ENCODE peak calls at places on chromosomes 16 and 17, in five cellular contexts. One of them, this sample, is unnamed.
A peak's percentile ranks its signal among the peaks of the same experiment; 100 is the strongest.

GRCh38 chr16:64339052-64339770 is 782.7 kb downstream of the CDH11 start:
- DNase-seq in mammary epithelial cell: no peak
- DNase-seq in A549: no peak
- DNase-seq in Peyer's patch: no peak
- DNase-seq in tibial artery: no peak
- DNase-seq in this sample: no peak

GRCh38 chr16:4140652-4141051 is 24.4 kb upstream of the ADCY9 start:
- DNase-seq in A549: no peak
- DNase-seq in tibial artery: no peak
- DNase-seq in Peyer's patch: no peak
- DNase-seq in mammary epithelial cell: peak; percentile 83
- DNase-seq in this sample: no peak

GRCh38 chr17:82424001-82424862 is 5.8 kb upstream of the OGFOD3 start:
- DNase-seq in tibial artery: peak; percentile 80
- DNase-seq in mammary epithelial cell: peak; percentile 21
- DNase-seq in Peyer's patch: peak; percentile 36
- DNase-seq in A549: no peak
- DNase-seq in this sample: no peak

GRCh38 chr17:2237521-2237921 is 66.1 kb downstream of the SMG6 start:
- DNase-seq in A549: no peak
- DNase-seq in Peyer's patch: no peak
- DNase-seq in mammary epithelial cell: peak; percentile 24
- DNase-seq in tibial artery: peak; percentile 75
- DNase-seq in this sample: no peak

GRCh38 chr17:8131844-8132441 is 8.0 kb upstream of the HES7 start:
- DNase-seq in tibial artery: no peak
- DNase-seq in Peyer's patch: no peak
- DNase-seq in A549: no peak
- DNase-seq in mammary epithelial cell: peak; percentile 54
- DNase-seq in this sample: no peak

GRCh38 chr17:77599699-77600098 is 358.8 kb upstream of the TNRC6C start:
- DNase-seq in tibial artery: no peak
- DNase-seq in mammary epithelial cell: no peak
- DNase-seq in A549: no peak
- DNase-seq in Peyer's patch: no peak
- DNase-seq in this sample: no peak

GRCh38 chr16:3021449-3022207 is 1.5 kb downstream of the TNFRSF12A start:
- DNase-seq in mammary epithelial cell: peak; percentile 96
- DNase-seq in tibial artery: peak; percentile 91
- DNase-seq in Peyer's patch: peak; percentile 86
- DNase-seq in A549: peak; percentile 72
- DNase-seq in this sample: peak; percentile 75

GRCh38 chr17:82613283-82614094 is 34.8 kb downstream of the WDR45B start:
- DNase-seq in tibial artery: no peak
- DNase-seq in mammary epithelial cell: no peak
- DNase-seq in A549: no peak
- DNase-seq in Peyer's patch: no peak
- DNase-seq in this sample: no peak

GRCh38 chr17:5500804-5501391 is 14.5 kb downstream of the MIS12 start:
- DNase-seq in Peyer's patch: peak; percentile 70
- DNase-seq in A549: peak; percentile 91
- DNase-seq in mammary epithelial cell: peak; percentile 42
- DNase-seq in tibial artery: peak; percentile 77
- DNase-seq in this sample: peak; percentile 41

GRCh38 chr17:6708357-6708961 is 4.7 kb downstream of the SLC13A5 start:
- DNase-seq in mammary epithelial cell: no peak
- DNase-seq in A549: no peak
- DNase-seq in Peyer's patch: no peak
- DNase-seq in tibial artery: peak; percentile 42
- DNase-seq in this sample: no peak

GRCh38 chr17:43309505-43310329 is 75.9 kb upstream of the RNU2-1 start:
- DNase-seq in A549: no peak
- DNase-seq in tibial artery: peak; percentile 38
- DNase-seq in mammary epithelial cell: peak; percentile 10
- DNase-seq in Peyer's patch: peak; percentile 13
- DNase-seq in this sample: no peak

GRCh38 chr17:36884495-36885160 is 52.6 kb upstream of the LHX1 start:
- DNase-seq in mammary epithelial cell: no peak
- DNase-seq in tibial artery: no peak
- DNase-seq in A549: no peak
- DNase-seq in Peyer's patch: no peak
- DNase-seq in this sample: no peak

DNA sequence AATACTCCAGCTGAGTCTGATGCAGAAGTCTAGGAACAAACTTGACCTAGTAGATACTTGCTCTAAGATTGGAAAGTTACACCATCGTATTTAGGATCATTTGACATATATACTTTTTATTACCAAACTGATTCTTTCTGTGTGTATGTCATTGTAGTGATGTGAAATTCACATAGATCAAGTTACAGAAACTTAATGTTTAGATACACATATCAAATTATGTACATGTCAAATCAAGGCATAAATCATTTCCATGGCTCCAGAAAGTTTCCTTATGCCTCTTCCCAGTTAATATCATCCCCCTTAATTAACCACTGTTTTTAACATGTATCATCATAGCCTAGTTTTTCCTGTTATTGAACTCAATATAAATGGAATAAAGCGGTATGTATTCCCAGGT is 292.0 kb upstream of the CDH11 start:
- DNase-seq in A549: no peak
- DNase-seq in Peyer's patch: no peak
- DNase-seq in tibial artery: no peak
- DNase-seq in mammary epithelial cell: no peak
- DNase-seq in this sample: no peak
- H3K27ac ChIP-seq in A549: no peak overlapping the region
- H3K27ac ChIP-seq in Peyer's patch: no peak overlapping the region
- H3K27ac ChIP-seq in tibial artery: no peak overlapping the region
- H3K27ac ChIP-seq in mammary epithelial cell: no peak overlapping the region
- H3K27ac ChIP-seq in this sample: no peak overlapping the region

GRCh38 chr16:9091867-9092281 is 430 bp downstream of the HAPSTR1 start:
- DNase-seq in tibial artery: peak; percentile 76
- DNase-seq in mammary epithelial cell: peak; percentile 58
- DNase-seq in Peyer's patch: peak; percentile 42
- DNase-seq in A549: no peak
- DNase-seq in this sample: no peak

GRCh38 chr16:9088848-9089247 is 2.6 kb upstream of the HAPSTR1 start:
- DNase-seq in mammary epithelial cell: no peak
- DNase-seq in tibial artery: no peak
- DNase-seq in Peyer's patch: no peak
- DNase-seq in A549: no peak
- DNase-seq in this sample: no peak

GRCh38 chr16:9090960-9091866 is at the start of gene HAPSTR1:
- DNase-seq in A549: peak; percentile 95
- DNase-seq in tibial artery: peak; percentile 100
- DNase-seq in Peyer's patch: peak; percentile 100
- DNase-seq in mammary epithelial cell: peak; percentile 100
- DNase-seq in this sample: peak; percentile 100

GRCh38 chr16:9089660-9090059 is 1.8 kb upstream of the HAPSTR1 start:
- DNase-seq in mammary epithelial cell: no peak
- DNase-seq in A549: no peak
- DNase-seq in Peyer's patch: no peak
- DNase-seq in tibial artery: no peak
- DNase-seq in this sample: no peak

DNA sequence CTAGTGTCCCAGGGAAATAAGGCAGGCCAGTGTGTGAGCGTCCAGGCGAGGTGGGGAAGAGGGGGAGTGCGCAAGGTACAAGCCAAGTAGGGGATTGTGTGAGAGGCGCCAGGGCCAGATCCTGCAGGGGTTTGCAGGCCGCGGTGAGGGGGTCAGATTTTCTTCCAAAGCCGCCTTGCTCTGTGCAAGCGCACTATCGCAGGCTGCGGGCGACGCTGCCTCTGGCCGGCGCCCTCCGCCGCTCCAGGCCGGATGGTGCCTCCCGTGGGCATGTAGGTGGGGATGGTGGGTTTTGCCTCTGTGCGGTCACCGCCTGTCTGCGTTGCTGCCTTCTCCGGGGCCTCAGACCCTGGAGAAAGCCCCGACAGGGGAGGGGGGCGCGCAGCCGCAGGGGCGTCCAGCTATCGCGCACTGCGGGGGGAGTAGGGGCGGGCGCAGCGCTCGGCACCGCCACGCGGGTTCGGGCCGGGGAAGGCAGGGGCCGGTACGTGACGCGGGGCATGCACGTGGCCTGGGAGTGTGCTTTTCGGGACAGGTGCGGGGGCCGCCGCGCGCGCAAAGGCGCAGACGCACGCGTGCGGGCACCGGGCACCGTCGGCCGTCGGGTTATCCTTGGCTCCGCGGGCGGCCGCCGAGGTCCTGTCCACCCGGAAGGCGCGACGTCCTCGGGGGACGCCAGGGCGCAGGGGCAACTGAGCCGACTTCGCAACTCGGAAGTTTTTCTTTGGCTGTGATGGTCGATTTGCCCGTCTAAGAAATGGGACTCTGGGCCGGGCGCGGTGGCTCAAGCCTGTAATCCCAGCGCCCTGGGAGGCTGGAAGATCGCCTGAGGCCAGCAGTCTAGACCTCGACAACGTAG is 1.1 kb upstream of the HAPSTR1 start:
- DNase-seq in tibial artery: peak; percentile 78
- DNase-seq in Peyer's patch: peak; percentile 44
- DNase-seq in mammary epithelial cell: no peak
- DNase-seq in A549: no peak
- DNase-seq in this sample: no peak
- TF ChIP-seq CTCF in tibial artery: no peak
- TF ChIP-seq CTCF in Peyer's patch: no peak
- TF ChIP-seq CTCF in mammary epithelial cell: no peak
- TF ChIP-seq CTCF in A549: no peak
- TF ChIP-seq CTCF in this sample: peak; percentile 14

DNA sequence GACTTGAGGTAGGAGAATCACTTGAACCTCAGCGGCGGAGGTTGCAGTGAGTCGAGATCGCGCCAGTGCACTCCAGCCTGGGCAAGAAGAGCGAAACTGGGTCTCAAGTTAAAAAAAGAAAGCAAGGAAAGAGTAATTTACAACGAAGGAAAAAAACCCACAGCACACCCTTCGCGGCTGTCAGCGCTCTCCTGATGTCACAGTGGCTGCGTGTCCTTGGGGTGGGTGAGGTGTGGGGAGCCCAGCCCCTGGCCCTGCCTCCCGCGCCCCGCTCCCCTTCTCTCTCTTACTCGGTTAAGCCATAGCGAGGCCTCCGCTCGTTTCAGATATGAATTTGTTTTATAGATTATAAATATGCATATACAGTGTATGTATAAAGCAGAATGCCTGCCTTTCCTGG is 740 bp upstream of the JPT2 start:
- DNase-seq in A549: no peak
- DNase-seq in mammary epithelial cell: no peak
- DNase-seq in tibial artery: no peak
- DNase-seq in Peyer's patch: no peak
- DNase-seq in this sample: no peak
- H3K27ac ChIP-seq in A549: peak overlapping the region; percentile 50
- H3K27ac ChIP-seq in mammary epithelial cell: no peak overlapping the region
- H3K27ac ChIP-seq in tibial artery: no peak overlapping the region
- H3K27ac ChIP-seq in Peyer's patch: no peak overlapping the region
- H3K27ac ChIP-seq in this sample: no peak overlapping the region

DNA sequence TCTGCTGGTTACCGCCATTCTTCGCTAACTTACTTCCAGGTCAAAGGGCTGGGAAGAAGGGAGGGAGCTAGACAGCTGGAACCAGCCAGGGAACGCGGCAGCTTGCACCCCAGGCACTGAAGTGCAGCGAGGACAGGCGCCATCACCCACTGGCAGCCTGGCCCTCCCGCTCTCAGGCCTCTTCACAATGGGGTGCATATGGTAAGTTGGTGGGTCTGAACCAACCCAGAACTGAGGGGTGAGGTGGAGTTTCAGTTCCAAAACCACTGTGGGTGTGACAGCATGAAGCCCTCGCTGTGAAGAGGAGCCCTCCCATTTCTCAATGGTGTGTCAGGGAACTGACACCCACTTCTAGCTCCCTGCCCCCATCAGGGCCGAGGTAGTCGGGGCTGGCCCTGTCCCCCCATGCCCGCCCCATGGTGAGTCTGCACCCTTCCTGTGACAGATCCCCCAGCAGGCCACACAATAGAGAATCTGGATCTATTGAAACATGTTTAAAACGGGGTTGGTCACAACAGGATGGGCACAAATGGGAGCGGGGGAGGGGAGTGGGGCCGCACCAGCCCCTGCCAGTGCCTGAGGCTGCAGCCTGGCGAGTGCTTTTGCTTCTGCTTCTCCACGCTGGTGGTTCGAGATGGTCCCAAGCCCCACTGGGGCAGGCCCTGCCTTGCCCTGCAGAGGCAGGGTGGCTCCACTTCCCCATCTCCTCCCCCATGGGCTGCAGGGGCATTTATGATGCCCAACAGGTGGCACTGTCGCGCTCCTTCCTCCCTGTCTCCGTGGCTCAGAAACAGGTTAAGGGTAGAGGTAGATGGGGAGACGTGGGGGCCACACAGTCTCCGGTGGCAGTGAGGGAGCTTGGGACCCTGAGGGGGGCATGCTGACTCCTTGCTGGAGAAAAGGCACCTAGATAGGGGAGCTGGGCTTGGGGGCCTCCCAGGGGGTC is 2.3 kb downstream of the LIMD2 start:
- DNase-seq in Peyer's patch: peak; percentile 87
- DNase-seq in A549: peak; percentile 78
- DNase-seq in mammary epithelial cell: peak; percentile 29
- DNase-seq in tibial artery: no peak
- DNase-seq in this sample: no peak
- TF ChIP-seq CTCF in Peyer's patch: peak; percentile 67
- TF ChIP-seq CTCF in A549: peak; percentile 56
- TF ChIP-seq CTCF in mammary epithelial cell: peak; percentile 51
- TF ChIP-seq CTCF in tibial artery: peak; percentile 13
- TF ChIP-seq CTCF in this sample: peak; percentile 18

DNA sequence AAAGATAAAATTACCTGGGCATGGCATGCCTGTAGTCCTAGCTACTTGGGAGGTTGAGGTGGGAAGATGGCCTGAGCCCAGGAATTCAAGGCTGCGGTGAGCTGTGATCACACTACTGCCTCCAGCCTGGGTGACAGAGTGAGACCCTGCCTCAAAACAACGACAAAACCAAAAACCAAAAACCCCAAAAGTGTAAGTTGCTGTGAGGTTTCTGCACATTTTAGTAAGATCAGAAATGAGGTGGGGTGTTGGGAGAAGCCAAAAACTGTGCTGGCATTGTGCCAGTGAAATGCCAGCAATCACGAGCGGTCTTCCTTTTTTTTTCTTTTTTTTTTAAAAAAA is 114.6 kb downstream of the PITPNC1 start:
- DNase-seq in Peyer's patch: no peak
- DNase-seq in mammary epithelial cell: no peak
- DNase-seq in A549: no peak
- DNase-seq in tibial artery: no peak
- DNase-seq in this sample: no peak
- H3K27ac ChIP-seq in Peyer's patch: peak overlapping the region; percentile 55
- H3K27ac ChIP-seq in mammary epithelial cell: no peak overlapping the region
- H3K27ac ChIP-seq in A549: peak overlapping the region; percentile 67
- H3K27ac ChIP-seq in tibial artery: no peak overlapping the region
- H3K27ac ChIP-seq in this sample: no peak overlapping the region

This sample was measured in thoracic aorta.